ENCODE peak calls at places on chromosome 7, in four cellular contexts. One of them, this sample, is unnamed.

GRCh38 chr7:101691822-101692384 is 62.8 kb upstream of the MYL10 start:
- DNase-seq in testis: no peak
- DNase-seq in BJ: no peak
- DNase-seq in CD8-positive, alpha-beta T cell: no peak
- DNase-seq in this sample: peak; percentile 20

GRCh38 chr7:51242881-51243518 is 73.6 kb downstream of the COBL start:
- DNase-seq in testis: no peak
- DNase-seq in BJ: no peak
- DNase-seq in CD8-positive, alpha-beta T cell: no peak
- DNase-seq in this sample: no peak

GRCh38 chr7:100693312-100694195 is 496 bp downstream of the GIGYF1 start:
- DNase-seq in testis: no peak
- DNase-seq in BJ: no peak
- DNase-seq in CD8-positive, alpha-beta T cell: no peak
- DNase-seq in this sample: no peak

GRCh38 chr7:50788393-50788792 is 5.7 kb upstream of the GRB10 start:
- DNase-seq in testis: no peak
- DNase-seq in BJ: no peak
- DNase-seq in CD8-positive, alpha-beta T cell: no peak
- DNase-seq in this sample: no peak

GRCh38 chr7:158421394-158421793 is 166.2 kb downstream of the PTPRN2 start:
- DNase-seq in testis: no peak
- DNase-seq in BJ: no peak
- DNase-seq in CD8-positive, alpha-beta T cell: no peak
- DNase-seq in this sample: no peak

GRCh38 chr7:44333971-44334733 is 8.8 kb upstream of the CAMK2B start:
- DNase-seq in testis: peak; percentile 44
- DNase-seq in BJ: no peak
- DNase-seq in CD8-positive, alpha-beta T cell: no peak
- DNase-seq in this sample: no peak

GRCh38 chr7:27191081-27191715 is 6.2 kb upstream of the HOXA11 start:
- DNase-seq in testis: no peak
- DNase-seq in BJ: no peak
- DNase-seq in CD8-positive, alpha-beta T cell: no peak
- DNase-seq in this sample: no peak

GRCh38 chr7:114944742-114945625 is 23.1 kb downstream of the MDFIC start:
- DNase-seq in testis: peak; percentile 71
- DNase-seq in BJ: peak; percentile 78
- DNase-seq in CD8-positive, alpha-beta T cell: no peak
- DNase-seq in this sample: peak; percentile 38

GRCh38 chr7:20340839-20341238 is 10.1 kb downstream of the ITGB8 start:
- DNase-seq in testis: peak; percentile 78
- DNase-seq in BJ: no peak
- DNase-seq in CD8-positive, alpha-beta T cell: no peak
- DNase-seq in this sample: peak; percentile 40

GRCh38 chr7:152341039-152341913 is 94.5 kb downstream of the KMT2C start:
- DNase-seq in testis: peak; percentile 27
- DNase-seq in BJ: no peak
- DNase-seq in CD8-positive, alpha-beta T cell: no peak
- DNase-seq in this sample: peak; percentile 62

GRCh38 chr7:44559485-44559884 is 14.2 kb downstream of the DDX56 start:
- DNase-seq in testis: no peak
- DNase-seq in BJ: no peak
- DNase-seq in CD8-positive, alpha-beta T cell: no peak
- DNase-seq in this sample: no peak

GRCh38 chr7:140165422-140165821 is 11.4 kb downstream of the KDM7A start:
- DNase-seq in testis: no peak
- DNase-seq in BJ: peak; percentile 68
- DNase-seq in CD8-positive, alpha-beta T cell: no peak
- DNase-seq in this sample: no peak

GRCh38 chr7:151206914-151207313 is 3.4 kb downstream of the H2BK1 start:
- DNase-seq in testis: no peak
- DNase-seq in BJ: no peak
- DNase-seq in CD8-positive, alpha-beta T cell: no peak
- DNase-seq in this sample: no peak

GRCh38 chr7:102273749-102274712 is 12.6 kb upstream of the SH2B2 start:
- DNase-seq in testis: no peak
- DNase-seq in BJ: no peak
- DNase-seq in CD8-positive, alpha-beta T cell: no peak
- DNase-seq in this sample: no peak

GRCh38 chr7:116582164-116582732 is 57.4 kb downstream of the CAV1 start:
- DNase-seq in testis: no peak
- DNase-seq in BJ: no peak
- DNase-seq in CD8-positive, alpha-beta T cell: no peak
- DNase-seq in this sample: no peak
- TF ChIP-seq CTCF in testis: no peak
- TF ChIP-seq CTCF in BJ: peak; percentile 59
- TF ChIP-seq CTCF in CD8-positive, alpha-beta T cell: no peak
- TF ChIP-seq CTCF in this sample: no peak

GRCh38 chr7:2610466-2610865 is 21.3 kb upstream of the TTYH3 start:
- DNase-seq in testis: no peak
- DNase-seq in BJ: no peak
- DNase-seq in CD8-positive, alpha-beta T cell: no peak
- DNase-seq in this sample: no peak

GRCh38 chr7:2607122-2607912 is 24.5 kb upstream of the TTYH3 start:
- DNase-seq in testis: no peak
- DNase-seq in BJ: no peak
- DNase-seq in CD8-positive, alpha-beta T cell: no peak
- DNase-seq in this sample: no peak

GRCh38 chr7:2610898-2611297 is 20.9 kb upstream of the TTYH3 start:
- DNase-seq in testis: no peak
- DNase-seq in BJ: no peak
- DNase-seq in CD8-positive, alpha-beta T cell: no peak
- DNase-seq in this sample: no peak

GRCh38 chr7:2607913-2608899 is 23.6 kb upstream of the TTYH3 start:
- DNase-seq in testis: no peak
- DNase-seq in BJ: no peak
- DNase-seq in CD8-positive, alpha-beta T cell: no peak
- DNase-seq in this sample: no peak

GRCh38 chr7:2609001-2609411 is 22.8 kb upstream of the TTYH3 start:
- DNase-seq in testis: no peak
- DNase-seq in BJ: no peak
- DNase-seq in CD8-positive, alpha-beta T cell: no peak
- DNase-seq in this sample: no peak
- TF ChIP-seq CTCF in testis: no peak
- TF ChIP-seq CTCF in BJ: peak; percentile 44
- TF ChIP-seq CTCF in CD8-positive, alpha-beta T cell: peak; percentile 37
- TF ChIP-seq CTCF in this sample: peak; percentile 12

DNA sequence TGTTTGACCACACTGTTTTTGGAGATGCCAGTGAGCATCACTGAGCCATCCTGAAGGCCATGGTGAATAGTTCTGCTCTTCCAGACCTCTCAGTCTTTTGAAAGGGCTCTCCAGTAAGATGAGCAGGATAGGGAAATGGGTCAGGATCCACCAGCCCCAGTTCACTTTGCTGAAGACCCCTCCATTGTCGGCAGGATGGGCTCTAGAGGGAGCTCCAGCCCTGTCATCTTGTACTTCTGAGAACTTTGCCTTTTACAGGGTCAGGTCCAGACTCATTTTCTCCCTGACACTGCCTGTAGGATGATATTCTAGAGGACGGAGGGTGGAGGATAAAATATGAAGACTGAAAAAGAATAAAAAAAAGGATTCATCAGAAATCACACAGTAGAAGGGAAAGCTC is 13.1 kb downstream of the LHFPL3 start:
- DNase-seq in testis: peak; percentile 19
- DNase-seq in BJ: no peak
- DNase-seq in CD8-positive, alpha-beta T cell: no peak
- DNase-seq in this sample: peak; percentile 13
- TF ChIP-seq CTCF in testis: no peak
- TF ChIP-seq CTCF in BJ: no peak
- TF ChIP-seq CTCF in CD8-positive, alpha-beta T cell: no peak
- TF ChIP-seq CTCF in this sample: no peak

DNA sequence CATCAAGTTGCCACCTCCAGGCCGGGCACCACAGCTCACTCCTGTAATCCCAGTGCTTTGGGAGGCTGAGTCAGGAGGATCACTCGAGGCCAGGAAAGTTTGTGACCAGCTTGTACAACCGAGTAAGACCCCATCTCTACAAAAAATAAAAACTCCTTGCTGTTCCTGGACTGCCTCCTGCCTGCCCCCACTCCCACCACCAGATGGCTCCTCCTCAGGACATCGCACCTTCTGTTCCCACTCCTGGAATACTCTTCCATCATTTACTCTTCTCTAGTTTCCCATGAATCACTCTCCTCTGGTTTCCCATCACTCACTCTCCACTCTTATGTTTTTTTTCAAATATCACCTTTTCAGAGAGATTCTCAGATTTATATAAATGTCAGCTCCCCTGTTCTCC is 540.7 kb downstream of the CALN1 start:
- DNase-seq in testis: no peak
- DNase-seq in BJ: no peak
- DNase-seq in CD8-positive, alpha-beta T cell: no peak
- DNase-seq in this sample: no peak
- TF ChIP-seq CTCF in testis: no peak
- TF ChIP-seq CTCF in BJ: no peak
- TF ChIP-seq CTCF in CD8-positive, alpha-beta T cell: no peak
- TF ChIP-seq CTCF in this sample: no peak

GRCh38 chr7:130201796-130202195 is 3.4 kb downstream of the TMEM209 start:
- DNase-seq in testis: peak; percentile 47
- DNase-seq in BJ: no peak
- DNase-seq in CD8-positive, alpha-beta T cell: no peak
- DNase-seq in this sample: no peak

GRCh38 chr7:130207642-130208041 is at the start of gene SSMEM1:
- DNase-seq in testis: no peak
- DNase-seq in BJ: peak; percentile 14
- DNase-seq in CD8-positive, alpha-beta T cell: no peak
- DNase-seq in this sample: no peak

GRCh38 chr7:130207033-130207432 is 627 bp upstream of the SSMEM1 start:
- DNase-seq in testis: no peak
- DNase-seq in BJ: no peak
- DNase-seq in CD8-positive, alpha-beta T cell: no peak
- DNase-seq in this sample: no peak

GRCh38 chr7:130208511-130208910 is 851 bp downstream of the SSMEM1 start:
- DNase-seq in testis: no peak
- DNase-seq in BJ: no peak
- DNase-seq in CD8-positive, alpha-beta T cell: no peak
- DNase-seq in this sample: no peak

DNA sequence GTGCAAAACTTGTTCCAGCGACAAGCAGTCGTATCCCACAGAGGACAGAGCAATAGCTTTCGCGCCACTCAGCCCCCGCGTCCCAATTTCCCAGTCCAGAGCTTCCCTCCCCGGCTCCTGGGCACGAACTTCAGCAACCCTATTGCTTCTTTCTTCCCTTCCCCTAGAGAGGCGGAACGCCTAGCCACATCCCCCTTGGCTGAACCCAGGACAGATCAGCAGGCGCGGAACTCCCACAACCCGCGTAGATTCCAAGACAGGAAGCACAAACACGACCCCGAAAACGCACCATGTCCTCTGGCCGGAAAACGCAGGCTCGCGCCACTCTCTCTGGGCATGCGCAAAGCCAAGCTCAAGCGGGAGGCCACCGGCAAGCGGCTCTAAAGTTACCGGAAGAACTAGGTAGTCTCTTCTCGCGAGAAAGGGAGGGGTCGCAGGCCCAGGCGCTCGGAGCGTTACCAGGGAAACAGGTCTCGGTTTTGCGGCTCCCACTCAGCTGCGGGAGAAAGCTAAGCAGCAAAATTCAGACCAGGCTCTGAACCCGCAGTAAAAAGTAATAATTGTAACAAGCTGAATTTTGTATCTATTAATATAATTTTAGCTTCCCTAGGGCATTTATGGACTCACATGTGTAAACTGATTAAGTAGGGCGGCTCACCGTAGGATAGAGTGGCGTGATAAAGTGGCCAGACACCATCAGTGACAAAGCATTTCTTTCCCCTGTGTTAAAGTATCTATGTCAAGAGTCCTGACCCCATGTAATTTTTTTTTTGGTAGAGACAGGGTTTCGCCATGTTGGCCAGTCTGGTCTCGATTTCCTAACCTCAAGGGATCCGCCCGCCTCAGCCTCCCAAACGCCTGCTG is at the start of gene TMEM209:
- DNase-seq in testis: peak; percentile 97
- DNase-seq in BJ: peak; percentile 77
- DNase-seq in CD8-positive, alpha-beta T cell: peak; percentile 85
- DNase-seq in this sample: peak; percentile 95
- TF ChIP-seq CTCF in testis: no peak
- TF ChIP-seq CTCF in BJ: no peak
- TF ChIP-seq CTCF in CD8-positive, alpha-beta T cell: no peak
- TF ChIP-seq CTCF in this sample: no peak

GRCh38 chr7:131802195-131802594 is 245.8 kb upstream of the PODXL start:
- DNase-seq in testis: no peak
- DNase-seq in BJ: no peak
- DNase-seq in CD8-positive, alpha-beta T cell: no peak
- DNase-seq in this sample: no peak
- TF ChIP-seq CTCF in testis: no peak
- TF ChIP-seq CTCF in BJ: no peak
- TF ChIP-seq CTCF in CD8-positive, alpha-beta T cell: no peak
- TF ChIP-seq CTCF in this sample: no peak

GRCh38 chr7:4713183-4713784 is 31.2 kb downstream of the FOXK1 start:
- DNase-seq in testis: no peak
- DNase-seq in BJ: peak; percentile 58
- DNase-seq in CD8-positive, alpha-beta T cell: no peak
- DNase-seq in this sample: no peak

GRCh38 chr7:4714767-4715384 is 32.8 kb downstream of the FOXK1 start:
- DNase-seq in testis: no peak
- DNase-seq in BJ: no peak
- DNase-seq in CD8-positive, alpha-beta T cell: no peak
- DNase-seq in this sample: no peak

GRCh38 chr7:4714161-4714700 is 32.1 kb downstream of the FOXK1 start:
- DNase-seq in testis: no peak
- DNase-seq in BJ: no peak
- DNase-seq in CD8-positive, alpha-beta T cell: no peak
- DNase-seq in this sample: no peak

GRCh38 chr7:4716946-4717694 is 35.0 kb downstream of the FOXK1 start:
- DNase-seq in testis: no peak
- DNase-seq in BJ: no peak
- DNase-seq in CD8-positive, alpha-beta T cell: no peak
- DNase-seq in this sample: no peak

GRCh38 chr7:4715385-4715770 is 33.3 kb downstream of the FOXK1 start:
- DNase-seq in testis: no peak
- DNase-seq in BJ: no peak
- DNase-seq in CD8-positive, alpha-beta T cell: no peak
- DNase-seq in this sample: peak; percentile 46
- TF ChIP-seq CTCF in testis: no peak
- TF ChIP-seq CTCF in BJ: no peak
- TF ChIP-seq CTCF in CD8-positive, alpha-beta T cell: no peak
- TF ChIP-seq CTCF in this sample: no peak